ENCODE peak calls at places on chromosomes 5 and 9, in four cellular contexts. D, B, I and S are unnamed samples.

GRCh38 chr5:140344683-140345423 is 1.6 kb downstream of the HBEGF start:
- DNase-seq in D (no peak), B (no peak), I (no peak), S (no peak)

GRCh38 chr5:129410488-129410887 is 49.6 kb upstream of the ADAMTS19 start:
- DNase-seq in I (no peak), D (no peak), B (no peak), S (no peak)

GRCh38 chr9:125121156-125121555 is 22.2 kb downstream of the SCAI start:
- DNase-seq in B (peak; percentile 49), D (no peak), I (no peak), S (no peak)

GRCh38 chr9:21141427-21141882 is at the start of gene IFNW1:
- DNase-seq in I (no peak), D (no peak), B (peak; percentile 44), S (no peak)

GRCh38 chr5:32578764-32579163 is 6.6 kb upstream of the SUB1 start:
- DNase-seq in D (no peak), B (no peak), I (no peak), S (no peak)

GRCh38 chr9:114098021-114098659 is 952 bp downstream of the KIF12 start:
- DNase-seq in B (no peak), I (no peak), D (no peak), S (no peak)

GRCh38 chr5:88674262-88675158 is 208.5 kb downstream of the MEF2C start:
- DNase-seq in I (no peak), D (no peak), B (peak; percentile 69), S (peak; percentile 78)

GRCh38 chr5:90093931-90094485 is 315.5 kb downstream of the CETN3 start:
- DNase-seq in B (no peak), I (no peak), D (no peak), S (no peak)

GRCh38 chr5:98905857-98906688 is 22.7 kb downstream of the CHD1 start:
- DNase-seq in I (peak; percentile 47), D (no peak), B (peak; percentile 75), S (no peak)

GRCh38 chr5:75729321-75729720 is 12.1 kb upstream of the POC5 start:
- DNase-seq in I (no peak), D (no peak), B (no peak), S (no peak)

GRCh38 chr5:134577022-134577795 is 51.7 kb downstream of the JADE2 start:
- DNase-seq in I (no peak), D (no peak), B (no peak), S (peak; percentile 40)

GRCh38 chr5:159230657-159231056 is 21.3 kb upstream of the RNF145 start:
- DNase-seq in I (no peak), D (no peak), B (no peak), S (no peak)

GRCh38 chr9:3526166-3526902 is 533 bp upstream of the RFX3 start:
- DNase-seq in D (peak; percentile 85), I (peak; percentile 89), B (peak; percentile 92), S (peak; percentile 92)

GRCh38 chr5:114418546-114419388 is 56.9 kb downstream of the KCNN2 start:
- DNase-seq in D (no peak), I (no peak), B (no peak), S (no peak)

GRCh38 chr5:56299212-56299611 is 66.1 kb upstream of the ANKRD55 start:
- DNase-seq in I (no peak), D (no peak), B (no peak), S (no peak)

GRCh38 chr5:80481019-80481893 is 6.6 kb upstream of the FAM151B start:
- DNase-seq in I (no peak), D (no peak), B (peak; percentile 71), S (no peak)

GRCh38 chr5:51494821-51495220 is 111.6 kb downstream of the ISL1 start:
- DNase-seq in I (no peak), B (no peak), D (no peak), S (no peak)

GRCh38 chr9:97059661-97060060 is 20.7 kb upstream of the CTSV start:
- DNase-seq in I (no peak), D (no peak), B (peak; percentile 5), S (no peak)

GRCh38 chr9:106588601-106589000 is 274.4 kb upstream of the ZNF462 start:
- DNase-seq in B (no peak), I (no peak), D (no peak), S (no peak)

GRCh38 chr9:137057545-137057944 is 3.7 kb upstream of the ENTPD2 start:
- DNase-seq in I (no peak), B (no peak), D (no peak), S (no peak)

GRCh38 chr9:72871685-72872084 is 81.2 kb downstream of the ALDH1A1 start:
- DNase-seq in D (no peak), I (no peak), B (no peak), S (no peak)

GRCh38 chr9:84301851-84302250 is 38.7 kb downstream of the SLC28A3 start:
- DNase-seq in D (no peak), B (no peak), I (no peak), S (no peak)

GRCh38 chr9:93910598-93910997 is 44.6 kb downstream of the BARX1 start:
- DNase-seq in B (no peak), I (no peak), D (no peak), S (no peak)

GRCh38 chr9:80147866-80148265 is 576.1 kb downstream of the TLE4 start:
- DNase-seq in D (no peak), I (no peak), B (no peak), S (no peak)

GRCh38 chr5:73454379-73455036 is 5.9 kb upstream of the FOXD1 start:
- DNase-seq in I (peak; percentile 36), D (no peak), B (peak; percentile 41), S (no peak)

GRCh38 chr5:112862085-112862484 is 998 bp downstream of the SRP19 start:
- DNase-seq in B (no peak), I (no peak), D (no peak), S (no peak)

GRCh38 chr5:6818594-6819512 is 105.6 kb downstream of the TENT4A start:
- DNase-seq in I (no peak), D (no peak), B (no peak), S (no peak)
- H3K4me3 ChIP-seq in I (no peak overlapping the region), D (no peak overlapping the region), B (no peak overlapping the region), S (no peak overlapping the region)

GRCh38 chr5:78476795-78477194 is 116.4 kb downstream of the SCAMP1 start:
- DNase-seq in D (no peak), B (no peak), I (no peak), S (no peak)
- H3K4me1 ChIP-seq in D (no peaks in the 10 kb centered on the region), B (no peaks in the 10 kb centered on the region), I (no peaks in the 10 kb centered on the region), S (no peaks in the 10 kb centered on the region)

GRCh38 chr9:122219856-122220672 is 8.7 kb downstream of the LHX6 start:
- DNase-seq in D (no peak), B (no peak), I (no peak), S (no peak)

GRCh38 chr9:122218885-122219855 is 9.6 kb downstream of the LHX6 start:
- DNase-seq in D (no peak), I (no peak), B (no peak), S (no peak)

GRCh38 chr9:122217640-122218039 is 11.1 kb downstream of the LHX6 start:
- DNase-seq in B (no peak), D (no peak), I (no peak), S (no peak)

GRCh38 chr9:122216798-122217418 is 11.8 kb downstream of the LHX6 start:
- DNase-seq in B (no peak), D (no peak), I (no peak), S (no peak)

DNA sequence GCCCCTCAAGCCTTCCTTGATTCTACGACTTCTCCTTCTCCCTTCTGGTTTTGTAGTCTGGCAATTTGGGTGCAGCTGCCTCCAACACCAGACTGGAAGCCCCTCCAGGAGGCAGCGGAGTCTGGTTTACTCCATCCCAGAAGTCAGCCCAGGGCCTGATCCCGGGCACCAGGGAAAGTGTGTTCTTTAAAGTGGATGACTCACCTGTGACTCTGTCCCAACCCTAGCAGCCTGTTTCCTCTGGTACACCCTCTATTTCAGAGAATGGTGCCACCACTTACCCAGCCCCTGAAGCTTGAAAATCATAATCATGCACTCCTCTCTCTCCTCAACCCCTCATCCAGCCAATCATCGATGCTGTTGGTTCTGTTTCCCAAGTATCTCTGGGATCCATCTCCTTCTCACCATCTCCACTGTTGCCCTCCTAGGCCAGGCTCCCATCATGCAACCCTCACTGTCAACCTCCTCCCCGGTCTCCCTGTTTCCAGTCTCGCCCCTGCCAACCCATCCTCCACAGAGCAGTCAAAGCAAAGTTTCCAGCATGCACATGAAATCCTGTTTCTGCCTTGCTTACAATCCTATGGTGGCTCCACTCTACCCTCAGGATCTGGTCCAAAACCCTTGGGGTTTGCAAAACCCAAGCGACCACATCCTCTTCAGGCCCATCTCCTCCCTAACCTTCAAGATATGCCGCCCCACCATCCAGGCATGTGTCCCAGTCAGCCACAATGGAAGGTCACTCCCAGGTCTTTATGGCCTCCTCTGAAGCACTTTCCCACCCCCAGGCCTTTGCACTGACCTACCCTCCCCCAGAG is 10.5 kb downstream of the LHX6 start:
- DNase-seq in I (no peak), D (no peak), B (no peak), S (no peak)
- H3K27me3 ChIP-seq in I (peaks cover 38% of the 10 kb centered on the region), D (peaks cover 8% of the 10 kb centered on the region), B (peaks cover 40% of the 10 kb centered on the region), S (no peaks in the 10 kb centered on the region)

DNA sequence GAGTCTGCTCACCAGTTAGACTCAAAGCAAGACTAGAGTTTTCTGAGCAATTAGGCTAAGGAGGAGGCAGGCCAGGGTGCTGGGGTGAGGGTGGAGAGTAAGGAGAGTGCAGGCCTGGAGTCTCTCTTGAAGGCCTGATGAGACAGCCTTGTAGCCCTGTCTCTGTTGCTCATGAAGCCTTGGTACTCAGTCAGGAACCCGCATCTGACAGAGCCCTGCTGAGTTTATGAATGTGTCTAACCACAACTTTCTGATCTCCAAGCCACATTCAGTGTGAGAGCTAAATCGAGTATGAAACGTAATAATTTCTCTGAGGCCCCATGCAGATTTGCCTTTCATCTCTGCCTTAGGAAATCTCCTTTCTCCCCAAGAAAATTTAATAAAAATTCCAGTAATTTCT is 69.0 kb upstream of the EQTN start:
- DNase-seq in B (peak; percentile 47), I (peak; percentile 2), D (no peak), S (no peak)
- H3K4me3 ChIP-seq in B (no peak overlapping the region), I (no peak overlapping the region), D (no peak overlapping the region), S (no peak overlapping the region)

DNA sequence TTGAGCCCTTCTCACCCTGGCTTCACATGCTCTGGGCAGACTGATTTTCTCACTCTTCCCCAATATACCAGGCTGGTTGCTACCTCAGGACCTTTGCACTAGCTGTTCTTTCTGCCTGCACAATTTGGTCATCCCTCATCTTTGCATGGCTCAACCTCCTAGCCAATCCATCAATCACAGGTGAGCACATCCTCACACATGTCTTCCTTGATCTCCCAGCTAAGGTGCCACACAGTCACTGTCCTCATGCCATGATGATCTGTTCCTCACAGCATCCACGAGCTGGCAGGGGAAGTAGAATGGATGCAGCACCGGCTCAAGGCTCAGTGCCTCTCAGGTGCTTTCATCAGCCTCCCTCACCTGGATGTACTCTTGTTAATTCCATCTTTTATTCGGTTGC is 30.6 kb upstream of the S1PR3 start:
- DNase-seq in I (no peak), B (no peak), D (no peak), S (no peak)
- H3K4me1 ChIP-seq in I (no peaks in the 10 kb centered on the region), B (no peaks in the 10 kb centered on the region), D (no peaks in the 10 kb centered on the region), S (no peaks in the 10 kb centered on the region)

GRCh38 chr9:124006448-124007156 is 5.0 kb upstream of the LHX2 start:
- DNase-seq in B (no peak), I (no peak), D (no peak), S (no peak)
- H3K27me3 ChIP-seq in B (peaks cover 62% of the 10 kb centered on the region), I (peaks cover 60% of the 10 kb centered on the region), D (peaks cover 28% of the 10 kb centered on the region), S (no peaks in the 10 kb centered on the region)

DNA sequence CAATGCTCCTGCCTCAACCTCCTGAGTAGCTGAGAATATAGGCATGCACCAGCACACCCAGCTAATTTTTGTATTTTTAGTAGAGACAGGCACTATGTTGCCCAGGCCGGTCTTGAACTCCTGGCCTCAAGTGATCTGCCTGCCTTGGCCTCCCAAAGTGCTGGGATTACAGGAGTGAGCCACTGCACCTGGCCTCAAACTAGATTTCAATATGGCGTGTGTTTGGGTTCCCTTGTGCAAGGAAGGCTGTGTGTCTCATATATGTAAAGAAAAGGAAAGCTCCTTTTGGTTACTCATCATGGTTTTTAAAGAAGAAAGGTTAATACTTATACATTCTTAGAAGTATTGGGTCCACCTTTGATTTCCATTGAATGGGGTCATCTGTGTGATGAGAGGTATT is 70.7 kb downstream of the ANKRD33B start:
- DNase-seq in I (no peak), B (no peak), D (no peak), S (no peak)
- H3K4me3 ChIP-seq in I (no peak overlapping the region), B (peak overlapping the region; percentile 27), D (no peak overlapping the region), S (no peak overlapping the region)